ENCODE peak calls at places on chromosomes 2 and 18, in eight cellular contexts. Q is AG04449, P is pancreas, Z is mucosa of descending colon, N is endodermal cell, F is kidney, K is lower lobe of right lung, Y is transverse colon. I is an unnamed sample.

GRCh38 chr2:96321230-96322103 is 3.6 kb upstream of the ITPRIPL1 start:
- DNase-seq in Q (no peak), P (peak), Z (peak), N (peak), F (peak), K (peak), Y (peak), I (no peak)

GRCh38 chr2:145088733-145089132 is 568.8 kb upstream of the ZEB2 start:
- DNase-seq in Q (no peak), P (no peak), Z (no peak), N (no peak), F (no peak), K (no peak), Y (no peak), I (no peak)

GRCh38 chr2:103435010-103435409 is 673.2 kb downstream of the TMEM182 start:
- DNase-seq in Q (no peak), P (no peak), Z (no peak), N (no peak), F (no peak), K (no peak), Y (no peak), I (no peak)

GRCh38 chr2:6412533-6413085 is 453.1 kb downstream of the CMPK2 start:
- DNase-seq in Q (no peak), P (no peak), Z (no peak), N (no peak), F (no peak), K (no peak), Y (no peak), I (no peak)

GRCh38 chr2:95323347-95324155 is 26.4 kb downstream of the KCNIP3 start:
- DNase-seq in Q (no peak), P (no peak), Z (peak), N (peak), F (peak), K (no peak), Y (peak), I (no peak)

GRCh38 chr2:64914735-64915509 is 74.3 kb upstream of the SLC1A4 start:
- DNase-seq in Q (no peak), P (no peak), Z (no peak), N (no peak), F (no peak), K (no peak), Y (no peak), I (no peak)

GRCh38 chr2:46353509-46353908 is 56.3 kb downstream of the EPAS1 start:
- DNase-seq in Q (no peak), P (no peak), Z (no peak), N (no peak), F (no peak), K (no peak), Y (no peak), I (no peak)

GRCh38 chr2:149926149-149926548 is 338.6 kb upstream of the MMADHC start:
- DNase-seq in Q (no peak), P (no peak), Z (no peak), N (no peak), F (no peak), K (no peak), Y (no peak), I (no peak)

GRCh38 chr2:240638517-240639160 is 13.4 kb downstream of the GPR35 start:
- DNase-seq in Q (no peak), P (no peak), Z (no peak), N (peak), F (no peak), K (no peak), Y (no peak), I (no peak)

GRCh38 chr2:28137221-28137620 is 246.7 kb downstream of the BABAM2 start:
- DNase-seq in Q (peak), P (no peak), Z (no peak), N (no peak), F (no peak), K (no peak), Y (no peak), I (peak)

GRCh38 chr2:33484042-33484621 is 7.7 kb downstream of the RASGRP3 start:
- DNase-seq in Q (no peak), P (no peak), Z (no peak), N (no peak), F (no peak), K (no peak), Y (no peak), I (no peak)

GRCh38 chr2:142853912-142854311 is 23.6 kb upstream of the KYNU start:
- DNase-seq in Q (no peak), P (no peak), Z (no peak), N (no peak), F (no peak), K (no peak), Y (no peak), I (no peak)

GRCh38 chr2:189453998-189454397 is 12.7 kb downstream of the WDR75 start:
- DNase-seq in Q (no peak), P (no peak), Z (no peak), N (no peak), F (no peak), K (no peak), Y (no peak), I (no peak)

GRCh38 chr2:73855526-73855925 is 26.8 kb downstream of the STAMBP start:
- DNase-seq in Q (no peak), P (no peak), Z (no peak), N (no peak), F (no peak), K (no peak), Y (no peak), I (no peak)

GRCh38 chr2:146661494-146662096 is 1183.2 kb upstream of the ACVR2A start:
- DNase-seq in Q (no peak), P (no peak), Z (no peak), N (no peak), F (no peak), K (no peak), Y (no peak), I (peak)

GRCh38 chr18:434410-434809 is 66.1 kb downstream of the COLEC12 start:
- DNase-seq in Q (no peak), P (no peak), Z (no peak), N (no peak), F (no peak), K (no peak), Y (no peak), I (no peak)

GRCh38 chr2:207511851-207512250 is 17.9 kb upstream of the CREB1 start:
- DNase-seq in Q (no peak), P (no peak), Z (no peak), N (no peak), F (no peak), K (no peak), Y (no peak), I (no peak)

GRCh38 chr2:239726091-239726591 is 299.0 kb downstream of the NDUFA10 start:
- DNase-seq in Q (no peak), P (no peak), Z (no peak), N (peak), F (peak), K (peak), Y (no peak), I (no peak)

GRCh38 chr2:144115892-144116291 is 404.0 kb downstream of the ZEB2 start:
- DNase-seq in Q (no peak), P (no peak), Z (no peak), N (no peak), F (no peak), K (no peak), Y (no peak), I (no peak)

GRCh38 chr2:110126926-110127325 is 11.3 kb upstream of the MALL start:
- DNase-seq in Q (no peak), P (no peak), Z (no peak), N (no peak), F (no peak), K (no peak), Y (no peak), I (no peak)

GRCh38 chr18:37535968-37536367 is 29.6 kb downstream of the CELF4 start:
- DNase-seq in Q (no peak), P (no peak), Z (peak), N (no peak), F (no peak), K (no peak), Y (no peak), I (no peak)

GRCh38 chr2:174683392-174683759 is 80.9 kb downstream of the CHRNA1 start:
- DNase-seq in Q (no peak), P (no peak), Z (no peak), N (peak), F (no peak), K (no peak), Y (no peak), I (no peak)

DNA sequence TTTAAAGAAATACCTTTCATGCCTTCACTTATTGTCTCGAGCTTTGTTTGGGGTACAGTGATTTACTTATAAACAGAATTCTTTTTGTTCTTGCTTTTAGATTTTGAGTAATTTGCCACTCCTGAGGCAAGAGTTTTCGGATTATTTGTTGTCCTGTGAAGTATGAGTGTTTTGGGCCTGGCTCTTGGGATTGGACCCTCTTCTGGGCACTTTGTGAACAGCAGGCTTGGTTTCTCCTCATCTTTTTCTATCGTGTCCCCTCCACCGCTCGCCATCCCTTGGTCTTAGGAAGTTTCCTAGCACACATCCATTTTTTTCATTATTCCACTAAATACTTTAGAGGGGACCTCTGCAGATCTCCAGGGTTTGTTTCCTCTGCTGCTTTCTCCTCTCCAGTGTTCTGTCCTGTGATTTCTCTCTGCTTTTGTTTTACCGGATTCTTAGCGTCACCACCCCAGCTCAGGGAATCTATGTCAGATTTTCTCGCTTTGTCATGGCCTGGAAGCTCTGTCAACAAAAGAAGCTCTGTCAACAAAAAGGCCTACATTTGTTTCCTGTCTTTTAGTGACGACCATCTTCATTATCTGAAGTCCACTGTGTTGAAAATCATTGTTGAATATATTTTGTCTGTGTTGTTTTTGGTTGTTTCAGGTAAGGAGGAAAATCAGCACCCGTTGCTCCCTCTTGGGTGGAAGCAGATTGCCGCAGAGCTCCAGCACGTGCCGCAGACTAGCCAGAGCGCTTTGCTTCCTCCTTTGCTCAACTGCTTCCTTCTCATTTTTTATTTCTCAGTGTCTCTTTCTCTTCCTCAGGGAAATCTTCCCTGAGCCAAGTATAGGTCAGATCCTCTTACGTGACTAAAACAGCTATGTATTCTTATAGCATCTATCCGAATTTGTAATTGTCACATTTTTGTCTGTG is 27.8 kb downstream of the ANKRD62 start:
- DNase-seq in Q (no peak), P (no peak), Z (no peak), N (peak), F (no peak), K (no peak), Y (no peak), I (no peak)
- TF ChIP-seq CTCF in Q (peak), P (no peak), Z (no peak), N (peak), F (peak), K (no peak), Y (no peak), I (peak)

DNA sequence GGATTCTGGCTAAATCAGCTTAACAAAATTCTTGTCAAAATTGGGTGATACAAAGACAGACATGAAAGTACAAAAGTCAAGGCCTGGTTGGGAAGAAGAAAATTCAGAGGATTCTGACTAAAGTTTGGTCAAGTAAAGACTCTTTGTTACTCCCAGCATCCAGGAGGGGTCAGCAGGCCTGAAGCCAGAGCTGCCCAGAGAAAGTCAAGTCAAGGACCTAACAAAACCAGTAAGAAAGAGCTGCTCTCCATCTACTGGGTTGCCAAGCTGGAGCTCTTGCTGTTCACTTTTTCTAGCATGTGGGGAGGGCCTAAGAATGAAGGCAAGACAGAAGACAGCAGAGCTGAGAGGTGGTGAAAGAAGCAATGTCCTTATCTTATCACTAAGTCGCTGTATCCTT is 143.3 kb downstream of the C1D start:
- DNase-seq in Q (no peak), P (no peak), Z (no peak), N (peak), F (no peak), K (no peak), Y (no peak), I (no peak)
- TF ChIP-seq CTCF in Q (no peak), P (no peak), Z (no peak), N (peak), F (no peak), K (no peak), Y (no peak), I (no peak)

GRCh38 chr18:50606609-50607008 is 46.7 kb downstream of the MAPK4 start:
- DNase-seq in Q (no peak), P (no peak), Z (no peak), N (no peak), F (no peak), K (no peak), Y (no peak), I (no peak)

GRCh38 chr18:50607374-50607933 is 47.6 kb downstream of the MAPK4 start:
- DNase-seq in Q (no peak), P (no peak), Z (no peak), N (no peak), F (no peak), K (no peak), Y (no peak), I (no peak)

GRCh38 chr18:50614838-50615237 is 55.0 kb downstream of the MAPK4 start:
- DNase-seq in Q (no peak), P (no peak), Z (no peak), N (no peak), F (no peak), K (no peak), Y (no peak), I (no peak)

GRCh38 chr18:50611529-50611941 is 51.6 kb downstream of the MAPK4 start:
- DNase-seq in Q (no peak), P (no peak), Z (no peak), N (peak), F (no peak), K (no peak), Y (no peak), I (no peak)

GRCh38 chr18:50610349-50610748 is 50.5 kb downstream of the MAPK4 start:
- DNase-seq in Q (no peak), P (no peak), Z (no peak), N (peak), F (no peak), K (no peak), Y (no peak), I (no peak)
- TF ChIP-seq CTCF in Q (no peak), P (no peak), Z (no peak), N (peak), F (no peak), K (no peak), Y (peak), I (no peak)

DNA sequence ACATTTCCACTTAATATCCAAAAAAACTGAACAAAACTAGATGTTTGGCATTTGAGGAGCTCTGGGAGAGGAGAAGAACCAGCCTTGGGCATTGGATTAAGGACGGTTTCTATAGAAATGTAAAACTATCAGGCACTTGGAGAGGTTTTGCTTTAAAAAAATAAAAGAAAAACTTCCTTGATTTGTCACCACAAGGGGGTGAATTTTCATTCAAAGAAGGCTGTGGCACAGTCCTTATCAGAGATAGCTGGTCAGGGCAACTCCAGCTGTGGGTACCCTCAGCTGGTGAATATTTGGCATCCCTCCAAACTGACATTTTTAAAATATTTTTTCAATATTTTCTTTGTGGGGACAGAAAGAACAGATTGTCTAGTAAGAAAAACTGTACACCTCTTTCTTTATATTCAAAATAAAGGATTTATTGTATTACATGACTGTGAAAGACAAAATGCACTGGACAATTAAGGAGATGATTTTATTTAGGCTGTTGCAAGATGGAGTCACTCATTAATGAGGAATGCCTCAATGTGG is 46.1 kb upstream of the TBC1D8 start:
- DNase-seq in Q (no peak), P (no peak), Z (no peak), N (no peak), F (no peak), K (no peak), Y (no peak), I (no peak)
- TF ChIP-seq CTCF in Q (no peak), P (no peak), Z (no peak), N (peak), F (no peak), K (no peak), Y (no peak), I (no peak)

I was measured in AG09309.